ENCODE peak calls at places on chromosomes 7 and 10, in six cellular contexts. One of them, this sample, is unnamed.
A peak's percentile ranks its signal among the peaks of the same experiment; 100 is the strongest.

GRCh38 chr10:124035928-124036558 is 57.4 kb downstream of the CHST15 start:
- DNase-seq in epithelial cell of prostate: no peak
- DNase-seq in activated CD4-positive, alpha-beta T cell treated with anti-CD3 and anti-CD28 coated beads, Interleukin-2, amount 50 U/mL, for 1 hour: no peak
- DNase-seq in fibroblast of lung: no peak
- DNase-seq in Daoy: no peak
- DNase-seq in SK-N-SH: no peak
- DNase-seq in this sample: no peak

GRCh38 chr10:35563266-35563891 is 41.8 kb upstream of the GJD4 start:
- DNase-seq in Daoy: peak; percentile 77
- DNase-seq in activated CD4-positive, alpha-beta T cell treated with anti-CD3 and anti-CD28 coated beads, Interleukin-2, amount 50 U/mL, for 1 hour: peak; percentile 32
- DNase-seq in epithelial cell of prostate: no peak
- DNase-seq in SK-N-SH: peak; percentile 79
- DNase-seq in fibroblast of lung: peak; percentile 78
- DNase-seq in this sample: peak; percentile 78

GRCh38 chr10:133258818-133259602 is 17.7 kb downstream of the ADAM8 start:
- DNase-seq in fibroblast of lung: peak; percentile 99
- DNase-seq in SK-N-SH: no peak
- DNase-seq in epithelial cell of prostate: peak; percentile 97
- DNase-seq in Daoy: peak; percentile 98
- DNase-seq in activated CD4-positive, alpha-beta T cell treated with anti-CD3 and anti-CD28 coated beads, Interleukin-2, amount 50 U/mL, for 1 hour: peak; percentile 79
- DNase-seq in this sample: peak; percentile 99

GRCh38 chr10:42691361-42692120 is 53.2 kb upstream of the ZNF33B start:
- DNase-seq in epithelial cell of prostate: no peak
- DNase-seq in fibroblast of lung: no peak
- DNase-seq in SK-N-SH: peak; percentile 83
- DNase-seq in Daoy: peak; percentile 84
- DNase-seq in activated CD4-positive, alpha-beta T cell treated with anti-CD3 and anti-CD28 coated beads, Interleukin-2, amount 50 U/mL, for 1 hour: no peak
- DNase-seq in this sample: no peak

GRCh38 chr10:28036587-28036986 is 37.7 kb upstream of the ODAD2 start:
- DNase-seq in SK-N-SH: no peak
- DNase-seq in fibroblast of lung: peak; percentile 39
- DNase-seq in activated CD4-positive, alpha-beta T cell treated with anti-CD3 and anti-CD28 coated beads, Interleukin-2, amount 50 U/mL, for 1 hour: no peak
- DNase-seq in Daoy: no peak
- DNase-seq in epithelial cell of prostate: no peak
- DNase-seq in this sample: peak; percentile 47

GRCh38 chr10:126630225-126630624 is 40.3 kb downstream of the C10orf90 start:
- DNase-seq in fibroblast of lung: no peak
- DNase-seq in activated CD4-positive, alpha-beta T cell treated with anti-CD3 and anti-CD28 coated beads, Interleukin-2, amount 50 U/mL, for 1 hour: no peak
- DNase-seq in epithelial cell of prostate: no peak
- DNase-seq in SK-N-SH: no peak
- DNase-seq in Daoy: no peak
- DNase-seq in this sample: no peak

GRCh38 chr10:105347487-105347886 is 706.4 kb downstream of the SORCS3 start:
- DNase-seq in fibroblast of lung: no peak
- DNase-seq in epithelial cell of prostate: no peak
- DNase-seq in Daoy: no peak
- DNase-seq in SK-N-SH: no peak
- DNase-seq in activated CD4-positive, alpha-beta T cell treated with anti-CD3 and anti-CD28 coated beads, Interleukin-2, amount 50 U/mL, for 1 hour: no peak
- DNase-seq in this sample: peak; percentile 36

GRCh38 chr7:5638994-5639393 is 142.5 kb downstream of the RNF216 start:
- DNase-seq in Daoy: no peak
- DNase-seq in fibroblast of lung: no peak
- DNase-seq in SK-N-SH: no peak
- DNase-seq in activated CD4-positive, alpha-beta T cell treated with anti-CD3 and anti-CD28 coated beads, Interleukin-2, amount 50 U/mL, for 1 hour: no peak
- DNase-seq in epithelial cell of prostate: no peak
- DNase-seq in this sample: no peak